ENCODE peak calls at places on chromosomes 13 and 19, in eight cellular contexts. L is Calu3, S is mesothelial cell of epicardium, M is heart right ventricle, Y is AG04449, K is cardiac fibroblast, O is CD14-positive monocyte, J is uterus. E is an unnamed sample.

GRCh38 chr19:33241530-33242101 is 16.0 kb upstream of the SLC7A10 start:
- DNase-seq in L (peak), S (no peak), M (peak), Y (no peak), K (no peak), O (peak), J (peak), E (no peak)

GRCh38 chr19:46381746-46382345 is 31.5 kb downstream of the CCDC8 start:
- DNase-seq in L (no peak), S (no peak), M (no peak), Y (no peak), K (no peak), O (no peak), J (no peak), E (no peak)

GRCh38 chr13:44311011-44311481 is 62.6 kb upstream of the SERP2 start:
- DNase-seq in L (peak), S (no peak), M (no peak), Y (no peak), K (peak), O (no peak), J (no peak), E (peak)

GRCh38 chr13:61414686-61415664 is 674 bp downstream of the PCDH20 start:
- DNase-seq in L (no peak), S (peak), M (no peak), Y (no peak), K (peak), O (no peak), J (peak), E (peak)

GRCh38 chr13:35866801-35867200 is 264.4 kb downstream of the DCLK1 start:
- DNase-seq in L (no peak), S (no peak), M (peak), Y (no peak), K (no peak), O (no peak), J (no peak), E (no peak)

GRCh38 chr19:17254636-17255035 is 8.9 kb upstream of the NR2F6 start:
- DNase-seq in L (no peak), S (no peak), M (no peak), Y (no peak), K (no peak), O (no peak), J (no peak), E (no peak)

GRCh38 chr19:53172892-53173291 is 14.0 kb upstream of the ZNF347 start:
- DNase-seq in L (no peak), S (no peak), M (no peak), Y (no peak), K (peak), O (no peak), J (no peak), E (no peak)

GRCh38 chr13:35630551-35631275 is 154.2 kb upstream of the MAB21L1 start:
- DNase-seq in L (peak), S (no peak), M (peak), Y (peak), K (peak), O (no peak), J (no peak), E (no peak)

GRCh38 chr13:51801631-51802099 is 2.3 kb downstream of the DHRS12 start:
- DNase-seq in L (peak), S (no peak), M (peak), Y (no peak), K (peak), O (no peak), J (no peak), E (peak)

GRCh38 chr19:4402171-4403004 is at the start of gene CHAF1A:
- DNase-seq in L (peak), S (peak), M (peak), Y (peak), K (peak), O (peak), J (peak), E (peak)

GRCh38 chr19:15815306-15815705 is at the start of gene OR10H1:
- DNase-seq in L (peak), S (no peak), M (no peak), Y (no peak), K (no peak), O (no peak), J (no peak), E (no peak)

GRCh38 chr19:15813916-15814315 is 1.5 kb downstream of the OR10H1 start:
- DNase-seq in L (no peak), S (no peak), M (no peak), Y (no peak), K (no peak), O (no peak), J (no peak), E (no peak)

GRCh38 chr19:15812059-15812722 is 3.3 kb downstream of the OR10H1 start:
- DNase-seq in L (no peak), S (no peak), M (no peak), Y (no peak), K (no peak), O (no peak), J (no peak), E (no peak)

GRCh38 chr19:15811476-15811875 is 4.0 kb downstream of the OR10H1 start:
- DNase-seq in L (no peak), S (no peak), M (no peak), Y (no peak), K (no peak), O (no peak), J (no peak), E (no peak)

GRCh38 chr19:15810335-15810734 is 5.1 kb downstream of the OR10H1 start:
- DNase-seq in L (no peak), S (no peak), M (peak), Y (no peak), K (peak), O (no peak), J (peak), E (no peak)
- TF ChIP-seq CTCF in L (no peak), S (no peak), M (peak), Y (no peak), K (no peak), O (no peak), J (peak), E (no peak)

GRCh38 chr19:35555301-35556005 is 8.0 kb downstream of the ATP4A start:
- DNase-seq in L (peak), S (no peak), M (no peak), Y (no peak), K (peak), O (no peak), J (no peak), E (no peak)
- TF ChIP-seq CTCF in L (peak), S (peak), M (no peak), Y (peak), K (peak), O (no peak), J (no peak), E (no peak)

GRCh38 chr13:92494915-92495314 is 731.7 kb upstream of the GPC6 start:
- DNase-seq in L (no peak), S (no peak), M (no peak), Y (no peak), K (no peak), O (no peak), J (no peak), E (no peak)

DNA sequence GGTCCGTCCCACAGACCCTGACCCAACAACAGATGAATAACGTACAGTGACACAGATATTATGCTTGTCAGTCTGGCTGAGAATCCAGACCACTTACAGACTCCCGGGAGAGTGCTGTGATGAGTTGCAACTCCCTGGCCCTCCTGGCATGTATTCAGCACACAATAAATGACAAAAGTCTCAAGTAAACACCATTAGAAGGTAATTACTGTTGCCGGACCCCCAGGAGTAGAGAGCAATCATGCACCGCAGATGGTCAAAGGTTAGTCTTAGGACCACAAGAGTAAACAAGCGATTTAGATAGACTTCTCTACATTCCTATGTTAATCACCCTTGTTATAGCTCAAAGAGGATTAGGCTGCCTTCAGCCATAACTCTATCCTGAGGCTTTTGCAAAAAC is 726.4 kb upstream of the GPC6 start:
- DNase-seq in L (no peak), S (no peak), M (no peak), Y (no peak), K (no peak), O (no peak), J (no peak), E (no peak)
- TF ChIP-seq CTCF in L (no peak), S (no peak), M (no peak), Y (no peak), K (no peak), O (no peak), J (no peak), E (no peak)

DNA sequence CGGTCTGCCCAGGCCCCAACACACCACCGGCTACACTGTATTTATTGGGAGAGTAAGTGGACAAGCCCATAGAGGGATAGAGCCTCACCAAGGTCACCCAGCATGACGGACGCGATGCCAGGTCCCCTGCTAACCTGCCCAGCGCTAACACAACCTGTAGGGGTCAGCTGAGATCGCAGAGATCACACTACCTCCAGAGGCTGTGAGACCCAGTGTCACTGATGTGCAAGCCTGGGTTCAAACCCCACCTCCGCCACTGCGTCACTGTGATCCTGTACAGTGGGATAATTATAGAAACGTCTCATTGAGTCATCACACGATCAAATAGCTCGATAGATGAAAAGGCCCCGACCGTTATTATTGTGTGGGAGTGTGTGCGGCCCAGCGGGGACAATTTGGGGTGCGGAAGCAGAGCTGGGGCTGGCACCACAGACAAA is 10.6 kb upstream of the TLE2 start:
- DNase-seq in L (no peak), S (no peak), M (no peak), Y (no peak), K (no peak), O (no peak), J (no peak), E (no peak)
- TF ChIP-seq CTCF in L (no peak), S (no peak), M (no peak), Y (no peak), K (no peak), O (no peak), J (no peak), E (no peak)

GRCh38 chr13:113741101-113741731 is 17.8 kb upstream of the TMEM255B start:
- DNase-seq in L (no peak), S (no peak), M (no peak), Y (no peak), K (no peak), O (no peak), J (no peak), E (no peak)

GRCh38 chr13:113740661-113741060 is 18.4 kb upstream of the TMEM255B start:
- DNase-seq in L (no peak), S (no peak), M (no peak), Y (no peak), K (no peak), O (no peak), J (no peak), E (no peak)

GRCh38 chr13:113742445-113743120 is 16.4 kb upstream of the TMEM255B start:
- DNase-seq in L (no peak), S (no peak), M (no peak), Y (no peak), K (no peak), O (no peak), J (no peak), E (no peak)

GRCh38 chr13:113743366-113744195 is 15.4 kb upstream of the TMEM255B start:
- DNase-seq in L (no peak), S (no peak), M (no peak), Y (no peak), K (no peak), O (no peak), J (no peak), E (no peak)

GRCh38 chr13:113742000-113742441 is 17.0 kb upstream of the TMEM255B start:
- DNase-seq in L (peak), S (no peak), M (no peak), Y (no peak), K (peak), O (peak), J (no peak), E (peak)
- TF ChIP-seq CTCF in L (no peak), S (no peak), M (no peak), Y (peak), K (peak), O (peak), J (no peak), E (no peak)

GRCh38 chr19:11987405-11988231 is 22.8 kb downstream of the ZNF763 start:
- DNase-seq in L (peak), S (peak), M (peak), Y (no peak), K (peak), O (peak), J (peak), E (peak)

GRCh38 chr19:11984986-11985385 is 20.1 kb downstream of the ZNF763 start:
- DNase-seq in L (no peak), S (no peak), M (no peak), Y (no peak), K (no peak), O (no peak), J (no peak), E (no peak)

GRCh38 chr19:11986754-11987153 is 21.9 kb downstream of the ZNF763 start:
- DNase-seq in L (no peak), S (no peak), M (no peak), Y (no peak), K (no peak), O (no peak), J (no peak), E (no peak)

GRCh38 chr19:11989112-11989456 is 24.2 kb downstream of the ZNF763 start:
- DNase-seq in L (no peak), S (no peak), M (no peak), Y (no peak), K (no peak), O (no peak), J (no peak), E (no peak)
- TF ChIP-seq CTCF in L (no peak), S (no peak), M (no peak), Y (no peak), K (no peak), O (peak), J (no peak), E (no peak)

DNA sequence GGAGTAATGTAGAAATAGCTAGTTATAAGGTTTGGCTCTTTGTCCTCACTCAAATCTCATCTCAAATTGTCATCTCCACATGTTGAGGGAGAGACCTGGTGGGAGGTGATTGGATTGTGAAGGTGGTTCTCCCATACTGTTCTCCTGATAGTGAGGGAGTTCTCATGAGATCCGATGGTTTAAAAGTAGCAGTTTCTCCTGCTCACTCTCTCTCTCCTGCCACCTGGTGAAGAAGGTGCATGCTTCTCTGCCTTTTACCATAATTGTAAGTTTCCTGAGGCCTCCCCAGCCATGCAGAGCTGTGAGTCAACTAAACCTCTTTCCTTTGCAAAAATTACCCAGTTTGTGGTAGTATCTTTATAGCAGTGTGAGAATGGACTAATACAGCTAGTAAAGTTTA is 849.4 kb downstream of the DACH1 start:
- DNase-seq in L (no peak), S (no peak), M (no peak), Y (no peak), K (no peak), O (no peak), J (no peak), E (no peak)
- TF ChIP-seq CTCF in L (no peak), S (no peak), M (no peak), Y (no peak), K (no peak), O (no peak), J (no peak), E (no peak)

GRCh38 chr19:3389446-3389778 is 23.0 kb downstream of the NFIC start:
- DNase-seq in L (no peak), S (no peak), M (no peak), Y (no peak), K (no peak), O (no peak), J (no peak), E (no peak)

GRCh38 chr19:3389876-3390361 is 23.5 kb downstream of the NFIC start:
- DNase-seq in L (no peak), S (no peak), M (no peak), Y (no peak), K (peak), O (no peak), J (no peak), E (no peak)

GRCh38 chr19:3386447-3387234 is 20.3 kb downstream of the NFIC start:
- DNase-seq in L (no peak), S (no peak), M (peak), Y (no peak), K (no peak), O (no peak), J (no peak), E (no peak)

GRCh38 chr19:3392480-3392879 is 26.1 kb downstream of the NFIC start:
- DNase-seq in L (no peak), S (no peak), M (no peak), Y (no peak), K (no peak), O (no peak), J (no peak), E (no peak)

GRCh38 chr19:3387645-3388589 is 21.5 kb downstream of the NFIC start:
- DNase-seq in L (peak), S (no peak), M (peak), Y (no peak), K (no peak), O (no peak), J (peak), E (peak)
- TF ChIP-seq CTCF in L (no peak), S (no peak), M (no peak), Y (no peak), K (no peak), O (no peak), J (peak), E (no peak)

GRCh38 chr13:40974460-40975407 is 44.4 kb downstream of the ELF1 start:
- DNase-seq in L (peak), S (no peak), M (no peak), Y (no peak), K (peak), O (no peak), J (no peak), E (no peak)
- TF ChIP-seq CTCF in L (peak), S (no peak), M (peak), Y (peak), K (peak), O (peak), J (peak), E (peak)